ENCODE peak calls at places on chromosomes 2 and 18, in nine cellular contexts. One of them, this sample, is unnamed.

GRCh38 chr18:79496978-79497637 is 101.4 kb downstream of the NFATC1 start:
- DNase-seq in left colon: peak
- DNase-seq in choroid plexus epithelial cell: peak
- DNase-seq in KBM-7: no peak
- DNase-seq in prostate gland: no peak
- DNase-seq in dorsolateral prefrontal cortex: no peak
- DNase-seq in NB4: no peak
- DNase-seq in GDM1: no peak
- DNase-seq in activated CD4-positive, alpha-beta T cell treated with anti-CD3 and anti-CD28 coated beads, Interleukin-2, amount 10 ng/mL, durations not matched to agents 7 days and 5 days: no peak
- DNase-seq in this sample: peak

GRCh38 chr2:150689600-150689999 is 202.1 kb upstream of the RND3 start:
- DNase-seq in left colon: no peak
- DNase-seq in choroid plexus epithelial cell: peak
- DNase-seq in KBM-7: no peak
- DNase-seq in prostate gland: no peak
- DNase-seq in dorsolateral prefrontal cortex: no peak
- DNase-seq in NB4: no peak
- DNase-seq in GDM1: no peak
- DNase-seq in activated CD4-positive, alpha-beta T cell treated with anti-CD3 and anti-CD28 coated beads, Interleukin-2, amount 10 ng/mL, durations not matched to agents 7 days and 5 days: no peak
- DNase-seq in this sample: no peak

GRCh38 chr18:8608795-8609673 is at the start of gene RAB12:
- DNase-seq in left colon: peak
- DNase-seq in choroid plexus epithelial cell: peak
- DNase-seq in KBM-7: peak
- DNase-seq in prostate gland: peak
- DNase-seq in dorsolateral prefrontal cortex: peak
- DNase-seq in NB4: peak
- DNase-seq in GDM1: peak
- DNase-seq in activated CD4-positive, alpha-beta T cell treated with anti-CD3 and anti-CD28 coated beads, Interleukin-2, amount 10 ng/mL, durations not matched to agents 7 days and 5 days: peak
- DNase-seq in this sample: peak

GRCh38 chr18:40258298-40258697 is 1696.7 kb upstream of the PIK3C3 start:
- DNase-seq in left colon: no peak
- DNase-seq in choroid plexus epithelial cell: peak
- DNase-seq in KBM-7: no peak
- DNase-seq in prostate gland: no peak
- DNase-seq in dorsolateral prefrontal cortex: no peak
- DNase-seq in NB4: no peak
- DNase-seq in GDM1: no peak
- DNase-seq in activated CD4-positive, alpha-beta T cell treated with anti-CD3 and anti-CD28 coated beads, Interleukin-2, amount 10 ng/mL, durations not matched to agents 7 days and 5 days: no peak
- DNase-seq in this sample: no peak

GRCh38 chr18:78583739-78584066 is 395.9 kb upstream of the SALL3 start:
- DNase-seq in left colon: no peak
- DNase-seq in choroid plexus epithelial cell: no peak
- DNase-seq in KBM-7: no peak
- DNase-seq in prostate gland: no peak
- DNase-seq in dorsolateral prefrontal cortex: no peak
- DNase-seq in NB4: no peak
- DNase-seq in GDM1: no peak
- DNase-seq in activated CD4-positive, alpha-beta T cell treated with anti-CD3 and anti-CD28 coated beads, Interleukin-2, amount 10 ng/mL, durations not matched to agents 7 days and 5 days: no peak
- DNase-seq in this sample: no peak

GRCh38 chr18:55287146-55287806 is 300.7 kb downstream of the TCF4 start:
- DNase-seq in left colon: no peak
- DNase-seq in choroid plexus epithelial cell: no peak
- DNase-seq in KBM-7: no peak
- DNase-seq in prostate gland: no peak
- DNase-seq in dorsolateral prefrontal cortex: no peak
- DNase-seq in NB4: no peak
- DNase-seq in GDM1: no peak
- DNase-seq in activated CD4-positive, alpha-beta T cell treated with anti-CD3 and anti-CD28 coated beads, Interleukin-2, amount 10 ng/mL, durations not matched to agents 7 days and 5 days: no peak
- DNase-seq in this sample: no peak

GRCh38 chr2:52934354-52934898 is 833.2 kb upstream of the CHAC2 start:
- DNase-seq in left colon: no peak
- DNase-seq in choroid plexus epithelial cell: peak
- DNase-seq in KBM-7: no peak
- DNase-seq in prostate gland: peak
- DNase-seq in dorsolateral prefrontal cortex: no peak
- DNase-seq in NB4: no peak
- DNase-seq in GDM1: no peak
- DNase-seq in activated CD4-positive, alpha-beta T cell treated with anti-CD3 and anti-CD28 coated beads, Interleukin-2, amount 10 ng/mL, durations not matched to agents 7 days and 5 days: no peak
- DNase-seq in this sample: no peak

GRCh38 chr2:174969091-174969734 is 36.0 kb downstream of the CHN1 start:
- DNase-seq in left colon: no peak
- DNase-seq in choroid plexus epithelial cell: no peak
- DNase-seq in KBM-7: no peak
- DNase-seq in prostate gland: no peak
- DNase-seq in dorsolateral prefrontal cortex: no peak
- DNase-seq in NB4: peak
- DNase-seq in GDM1: no peak
- DNase-seq in activated CD4-positive, alpha-beta T cell treated with anti-CD3 and anti-CD28 coated beads, Interleukin-2, amount 10 ng/mL, durations not matched to agents 7 days and 5 days: no peak
- DNase-seq in this sample: no peak

GRCh38 chr2:137155351-137156104 is 390.2 kb downstream of the THSD7B start:
- DNase-seq in left colon: no peak
- DNase-seq in choroid plexus epithelial cell: peak
- DNase-seq in KBM-7: no peak
- DNase-seq in prostate gland: no peak
- DNase-seq in dorsolateral prefrontal cortex: no peak
- DNase-seq in NB4: no peak
- DNase-seq in GDM1: no peak
- DNase-seq in activated CD4-positive, alpha-beta T cell treated with anti-CD3 and anti-CD28 coated beads, Interleukin-2, amount 10 ng/mL, durations not matched to agents 7 days and 5 days: no peak
- DNase-seq in this sample: no peak

GRCh38 chr2:181715033-181715630 is 34.8 kb upstream of the NEUROD1 start:
- DNase-seq in left colon: peak
- DNase-seq in choroid plexus epithelial cell: peak
- DNase-seq in KBM-7: peak
- DNase-seq in prostate gland: peak
- DNase-seq in dorsolateral prefrontal cortex: peak
- DNase-seq in NB4: peak
- DNase-seq in GDM1: peak
- DNase-seq in activated CD4-positive, alpha-beta T cell treated with anti-CD3 and anti-CD28 coated beads, Interleukin-2, amount 10 ng/mL, durations not matched to agents 7 days and 5 days: peak
- DNase-seq in this sample: peak

GRCh38 chr2:206728277-206729199 is 10.3 kb upstream of the DYTN start:
- DNase-seq in left colon: no peak
- DNase-seq in choroid plexus epithelial cell: peak
- DNase-seq in KBM-7: no peak
- DNase-seq in prostate gland: no peak
- DNase-seq in dorsolateral prefrontal cortex: peak
- DNase-seq in NB4: peak
- DNase-seq in GDM1: no peak
- DNase-seq in activated CD4-positive, alpha-beta T cell treated with anti-CD3 and anti-CD28 coated beads, Interleukin-2, amount 10 ng/mL, durations not matched to agents 7 days and 5 days: no peak
- DNase-seq in this sample: no peak

GRCh38 chr2:128536925-128537620 is 218.4 kb upstream of the HS6ST1 start:
- DNase-seq in left colon: no peak
- DNase-seq in choroid plexus epithelial cell: peak
- DNase-seq in KBM-7: no peak
- DNase-seq in prostate gland: no peak
- DNase-seq in dorsolateral prefrontal cortex: no peak
- DNase-seq in NB4: peak
- DNase-seq in GDM1: peak
- DNase-seq in activated CD4-positive, alpha-beta T cell treated with anti-CD3 and anti-CD28 coated beads, Interleukin-2, amount 10 ng/mL, durations not matched to agents 7 days and 5 days: no peak
- DNase-seq in this sample: no peak